ENCODE peak calls at places on chromosomes 4 and X, in seven cellular contexts. One of them, this sample, is unnamed.

GRCh38 chrX:24668111-24668510 is 21.0 kb upstream of the PCYT1B start:
- DNase-seq in ovary: no peak
- DNase-seq in uterus: no peak
- DNase-seq in keratinocyte: no peak
- DNase-seq in right lobe of liver: no peak
- DNase-seq in pancreas: no peak
- DNase-seq in CD8-positive, alpha-beta T cell: no peak
- DNase-seq in this sample: no peak

GRCh38 chr4:23877758-23878229 is 12.1 kb downstream of the PPARGC1A start:
- DNase-seq in keratinocyte: no peak
- DNase-seq in CD8-positive, alpha-beta T cell: no peak
- DNase-seq in ovary: peak; percentile 17
- DNase-seq in pancreas: no peak
- DNase-seq in uterus: no peak
- DNase-seq in right lobe of liver: peak; percentile 77
- DNase-seq in this sample: no peak

GRCh38 chr4:112130903-112131302 is 14.4 kb upstream of the FAM241A start:
- DNase-seq in CD8-positive, alpha-beta T cell: no peak
- DNase-seq in ovary: no peak
- DNase-seq in keratinocyte: no peak
- DNase-seq in uterus: no peak
- DNase-seq in pancreas: no peak
- DNase-seq in right lobe of liver: no peak
- DNase-seq in this sample: no peak

GRCh38 chrX:15358533-15358932 is 23.2 kb upstream of the PIGA start:
- DNase-seq in uterus: no peak
- DNase-seq in CD8-positive, alpha-beta T cell: no peak
- DNase-seq in pancreas: no peak
- DNase-seq in keratinocyte: no peak
- DNase-seq in ovary: no peak
- DNase-seq in right lobe of liver: no peak
- DNase-seq in this sample: no peak

GRCh38 chr4:151614532-151614931 is 146.3 kb downstream of the GATB start:
- DNase-seq in ovary: no peak
- DNase-seq in CD8-positive, alpha-beta T cell: no peak
- DNase-seq in uterus: no peak
- DNase-seq in keratinocyte: no peak
- DNase-seq in pancreas: no peak
- DNase-seq in right lobe of liver: no peak
- DNase-seq in this sample: no peak

GRCh38 chrX:106932492-106932923 is 12.3 kb downstream of the CLDN2 start:
- DNase-seq in pancreas: no peak
- DNase-seq in ovary: no peak
- DNase-seq in uterus: no peak
- DNase-seq in right lobe of liver: no peak
- DNase-seq in keratinocyte: no peak
- DNase-seq in CD8-positive, alpha-beta T cell: no peak
- DNase-seq in this sample: no peak

GRCh38 chr4:75658881-75659280 is 14.3 kb downstream of the G3BP2 start:
- DNase-seq in pancreas: no peak
- DNase-seq in right lobe of liver: no peak
- DNase-seq in CD8-positive, alpha-beta T cell: no peak
- DNase-seq in keratinocyte: no peak
- DNase-seq in uterus: no peak
- DNase-seq in ovary: no peak
- DNase-seq in this sample: no peak

GRCh38 chr4:121900132-121900983 is 30.1 kb upstream of the BBS7 start:
- DNase-seq in pancreas: no peak
- DNase-seq in keratinocyte: no peak
- DNase-seq in right lobe of liver: no peak
- DNase-seq in CD8-positive, alpha-beta T cell: peak; percentile 60
- DNase-seq in ovary: no peak
- DNase-seq in uterus: peak; percentile 14
- DNase-seq in this sample: peak; percentile 35

GRCh38 chr4:17962171-17962570 is 59.4 kb downstream of the LCORL start:
- DNase-seq in uterus: no peak
- DNase-seq in keratinocyte: no peak
- DNase-seq in CD8-positive, alpha-beta T cell: no peak
- DNase-seq in right lobe of liver: no peak
- DNase-seq in pancreas: no peak
- DNase-seq in ovary: no peak
- DNase-seq in this sample: no peak

GRCh38 chr4:140718240-140718639 is 37.9 kb downstream of the TBC1D9 start:
- DNase-seq in right lobe of liver: no peak
- DNase-seq in keratinocyte: no peak
- DNase-seq in CD8-positive, alpha-beta T cell: no peak
- DNase-seq in ovary: no peak
- DNase-seq in uterus: no peak
- DNase-seq in pancreas: no peak
- DNase-seq in this sample: no peak

GRCh38 chr4:154984616-154985015 is 203.5 kb downstream of the RBM46 start:
- DNase-seq in uterus: no peak
- DNase-seq in keratinocyte: no peak
- DNase-seq in ovary: no peak
- DNase-seq in right lobe of liver: no peak
- DNase-seq in CD8-positive, alpha-beta T cell: no peak
- DNase-seq in pancreas: no peak
- DNase-seq in this sample: no peak

GRCh38 chr4:154984148-154984547 is 203.1 kb downstream of the RBM46 start:
- DNase-seq in CD8-positive, alpha-beta T cell: no peak
- DNase-seq in ovary: no peak
- DNase-seq in right lobe of liver: no peak
- DNase-seq in keratinocyte: no peak
- DNase-seq in pancreas: no peak
- DNase-seq in uterus: no peak
- DNase-seq in this sample: no peak

GRCh38 chr4:154983714-154984113 is 202.6 kb downstream of the RBM46 start:
- DNase-seq in pancreas: no peak
- DNase-seq in keratinocyte: no peak
- DNase-seq in ovary: no peak
- DNase-seq in CD8-positive, alpha-beta T cell: no peak
- DNase-seq in right lobe of liver: no peak
- DNase-seq in uterus: no peak
- DNase-seq in this sample: no peak

GRCh38 chr4:154985673-154986072 is 204.6 kb downstream of the RBM46 start:
- DNase-seq in keratinocyte: no peak
- DNase-seq in uterus: no peak
- DNase-seq in pancreas: no peak
- DNase-seq in CD8-positive, alpha-beta T cell: no peak
- DNase-seq in ovary: no peak
- DNase-seq in right lobe of liver: no peak
- DNase-seq in this sample: no peak

GRCh38 chr4:154982187-154983047 is 201.3 kb downstream of the RBM46 start:
- DNase-seq in CD8-positive, alpha-beta T cell: peak; percentile 48
- DNase-seq in keratinocyte: no peak
- DNase-seq in right lobe of liver: peak; percentile 59
- DNase-seq in pancreas: peak; percentile 69
- DNase-seq in ovary: no peak
- DNase-seq in uterus: peak; percentile 20
- DNase-seq in this sample: peak; percentile 74
- TF ChIP-seq CTCF in CD8-positive, alpha-beta T cell: peak; percentile 28
- TF ChIP-seq CTCF in keratinocyte: peak; percentile 49
- TF ChIP-seq CTCF in right lobe of liver: peak; percentile 70
- TF ChIP-seq CTCF in pancreas: peak; percentile 66
- TF ChIP-seq CTCF in ovary: no peak
- TF ChIP-seq CTCF in uterus: peak; percentile 21
- TF ChIP-seq CTCF in this sample: no peak

GRCh38 chr4:64125354-64125753 is 283.9 kb downstream of the TECRL start:
- DNase-seq in right lobe of liver: no peak
- DNase-seq in keratinocyte: no peak
- DNase-seq in pancreas: no peak
- DNase-seq in CD8-positive, alpha-beta T cell: no peak
- DNase-seq in ovary: no peak
- DNase-seq in uterus: no peak
- DNase-seq in this sample: no peak

GRCh38 chr4:64121803-64122202 is 287.4 kb downstream of the TECRL start:
- DNase-seq in ovary: no peak
- DNase-seq in CD8-positive, alpha-beta T cell: no peak
- DNase-seq in right lobe of liver: no peak
- DNase-seq in uterus: no peak
- DNase-seq in pancreas: no peak
- DNase-seq in keratinocyte: peak; percentile 1
- DNase-seq in this sample: no peak
- H3K27ac ChIP-seq in ovary: no peak overlapping the region
- H3K27ac ChIP-seq in CD8-positive, alpha-beta T cell: no peak overlapping the region
- H3K27ac ChIP-seq in right lobe of liver: no peak overlapping the region
- H3K27ac ChIP-seq in uterus: no peak overlapping the region
- H3K27ac ChIP-seq in pancreas: no peak overlapping the region
- H3K27ac ChIP-seq in keratinocyte: no peak overlapping the region
- H3K27ac ChIP-seq in this sample: no peak overlapping the region

GRCh38 chr4:107036602-107037151 is 564 bp upstream of the DKK2 start:
- DNase-seq in right lobe of liver: peak; percentile 43
- DNase-seq in keratinocyte: no peak
- DNase-seq in uterus: peak; percentile 10
- DNase-seq in pancreas: no peak
- DNase-seq in ovary: no peak
- DNase-seq in CD8-positive, alpha-beta T cell: no peak
- DNase-seq in this sample: no peak

GRCh38 chr4:107034091-107034698 is 1.9 kb downstream of the DKK2 start:
- DNase-seq in pancreas: peak; percentile 58
- DNase-seq in right lobe of liver: peak; percentile 44
- DNase-seq in ovary: no peak
- DNase-seq in keratinocyte: no peak
- DNase-seq in uterus: peak; percentile 17
- DNase-seq in CD8-positive, alpha-beta T cell: no peak
- DNase-seq in this sample: no peak

GRCh38 chr4:107034982-107035710 is 967 bp downstream of the DKK2 start:
- DNase-seq in right lobe of liver: peak; percentile 56
- DNase-seq in uterus: peak; percentile 13
- DNase-seq in keratinocyte: no peak
- DNase-seq in ovary: no peak
- DNase-seq in pancreas: peak; percentile 56
- DNase-seq in CD8-positive, alpha-beta T cell: no peak
- DNase-seq in this sample: no peak

GRCh38 chr4:107035711-107036601 is at the start of gene DKK2:
- DNase-seq in right lobe of liver: no peak
- DNase-seq in CD8-positive, alpha-beta T cell: no peak
- DNase-seq in keratinocyte: no peak
- DNase-seq in ovary: no peak
- DNase-seq in uterus: peak; percentile 16
- DNase-seq in pancreas: peak; percentile 56
- DNase-seq in this sample: no peak

GRCh38 chr4:107037188-107037587 is 1.1 kb upstream of the DKK2 start:
- DNase-seq in right lobe of liver: peak; percentile 57
- DNase-seq in uterus: peak; percentile 35
- DNase-seq in pancreas: peak; percentile 80
- DNase-seq in ovary: no peak
- DNase-seq in keratinocyte: no peak
- DNase-seq in CD8-positive, alpha-beta T cell: no peak
- DNase-seq in this sample: no peak
- TF ChIP-seq CTCF in right lobe of liver: peak; percentile 27
- TF ChIP-seq CTCF in uterus: no peak
- TF ChIP-seq CTCF in pancreas: peak; percentile 24
- TF ChIP-seq CTCF in ovary: no peak
- TF ChIP-seq CTCF in keratinocyte: no peak
- TF ChIP-seq CTCF in CD8-positive, alpha-beta T cell: no peak
- TF ChIP-seq CTCF in this sample: no peak

GRCh38 chrX:139815771-139816170 is 107.8 kb upstream of the MCF2 start:
- DNase-seq in uterus: no peak
- DNase-seq in right lobe of liver: no peak
- DNase-seq in ovary: no peak
- DNase-seq in CD8-positive, alpha-beta T cell: no peak
- DNase-seq in pancreas: no peak
- DNase-seq in keratinocyte: no peak
- DNase-seq in this sample: no peak
- H3K27ac ChIP-seq in uterus: no peak overlapping the region
- H3K27ac ChIP-seq in right lobe of liver: no peak overlapping the region
- H3K27ac ChIP-seq in ovary: no peak overlapping the region
- H3K27ac ChIP-seq in CD8-positive, alpha-beta T cell: no peak overlapping the region
- H3K27ac ChIP-seq in pancreas: no peak overlapping the region
- H3K27ac ChIP-seq in keratinocyte: no peak overlapping the region
- H3K27ac ChIP-seq in this sample: no peak overlapping the region

DNA sequence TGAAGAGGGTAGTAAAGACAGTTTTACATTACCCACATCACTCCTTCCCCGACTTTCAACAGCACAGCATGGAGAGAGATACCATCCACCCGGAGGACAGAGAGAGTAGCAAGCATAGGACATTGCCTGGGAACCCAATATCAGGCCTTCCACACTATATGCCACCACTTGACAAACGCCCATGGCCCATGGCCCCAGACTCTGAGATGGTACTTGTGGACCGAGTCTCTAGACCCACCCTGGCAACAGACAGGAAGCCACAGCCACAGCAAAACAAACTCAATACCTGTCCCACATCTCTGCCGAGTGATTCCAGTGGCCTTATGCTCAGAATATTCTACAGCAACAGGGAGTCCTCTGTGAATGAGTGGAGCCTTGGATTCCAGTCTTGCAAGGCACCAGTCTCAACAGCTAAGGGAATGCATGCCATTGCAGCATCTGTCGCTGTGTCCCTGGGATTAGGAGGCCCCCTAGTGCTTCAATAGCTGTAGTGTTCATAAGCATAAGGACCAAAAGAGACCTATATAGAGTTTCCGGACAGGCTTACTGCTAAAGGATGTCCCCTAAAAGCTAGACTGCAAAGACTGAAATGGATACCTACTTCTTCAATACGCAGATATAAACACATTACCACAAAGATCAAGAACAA is 14.7 kb upstream of the CT55 start:
- DNase-seq in CD8-positive, alpha-beta T cell: no peak
- DNase-seq in keratinocyte: no peak
- DNase-seq in right lobe of liver: no peak
- DNase-seq in ovary: no peak
- DNase-seq in pancreas: no peak
- DNase-seq in uterus: no peak
- DNase-seq in this sample: no peak
- TF ChIP-seq CTCF in CD8-positive, alpha-beta T cell: no peak
- TF ChIP-seq CTCF in keratinocyte: peak; percentile 33
- TF ChIP-seq CTCF in right lobe of liver: peak; percentile 42
- TF ChIP-seq CTCF in ovary: no peak
- TF ChIP-seq CTCF in pancreas: peak; percentile 10
- TF ChIP-seq CTCF in uterus: no peak
- TF ChIP-seq CTCF in this sample: no peak